ENCODE peak calls at places on chromosomes 16 and 17, in nine cellular contexts. Q is A549, W is ovary, N is heart left ventricle, M is IMR-90, C is adrenal gland, D is prostate gland, R is uterus, B is transverse colon. K is an unnamed sample. For H3K4me1, the result is how much of the 10 kb centered on the place peaks cover.

GRCh38 chr17:34384271-34384670 is 21.2 kb upstream of the CCL1 start:
- DNase-seq in Q (no peak), W (no peak), N (no peak), M (no peak), C (no peak), D (no peak), R (no peak), B (no peak), K (no peak)

GRCh38 chr16:11977206-11978041 is 890 bp downstream of the SNX29 start:
- DNase-seq in Q (peak), W (peak), N (peak), M (peak), C (peak), D (no peak), R (peak), B (peak), K (no peak)

GRCh38 chr17:4948997-4949320 is 629 bp upstream of the PFN1 start:
- DNase-seq in Q (peak), W (peak), N (peak), M (peak), C (peak), D (peak), R (peak), B (peak), K (no peak)

GRCh38 chr16:11342021-11342855 is 3.0 kb upstream of the RMI2 start:
- DNase-seq in Q (no peak), W (no peak), N (no peak), M (no peak), C (no peak), D (no peak), R (no peak), B (no peak), K (no peak)

GRCh38 chr17:76865174-76865573 is 3.0 kb upstream of the MGAT5B start:
- DNase-seq in Q (no peak), W (no peak), N (no peak), M (no peak), C (no peak), D (no peak), R (no peak), B (no peak), K (no peak)

GRCh38 chr17:40561871-40562611 is 3.2 kb downstream of the CCR7 start:
- DNase-seq in Q (peak), W (no peak), N (no peak), M (no peak), C (no peak), D (no peak), R (no peak), B (no peak), K (no peak)

GRCh38 chr17:17994271-17994670 is 21.6 kb downstream of the DRC3 start:
- DNase-seq in Q (peak), W (peak), N (peak), M (no peak), C (no peak), D (no peak), R (no peak), B (no peak), K (no peak)

GRCh38 chr17:67403065-67403464 is 26.0 kb downstream of the PITPNC1 start:
- DNase-seq in Q (no peak), W (no peak), N (no peak), M (no peak), C (no peak), D (no peak), R (no peak), B (no peak), K (no peak)

GRCh38 chr16:30185683-30186421 is 2.5 kb downstream of the CORO1A start:
- DNase-seq in Q (no peak), W (no peak), N (peak), M (no peak), C (peak), D (no peak), R (peak), B (peak), K (no peak)

GRCh38 chr17:77311371-77311981 is 170.7 kb downstream of the SEC14L1 start:
- DNase-seq in Q (no peak), W (peak), N (no peak), M (no peak), C (no peak), D (no peak), R (no peak), B (peak), K (no peak)

GRCh38 chr17:70945386-70945785 is 776.1 kb downstream of the KCNJ2 start:
- DNase-seq in Q (no peak), W (no peak), N (no peak), M (no peak), C (no peak), D (no peak), R (no peak), B (no peak), K (no peak)

GRCh38 chr16:57039148-57039812 is 49.9 kb downstream of the NLRC5 start:
- DNase-seq in Q (no peak), W (no peak), N (no peak), M (peak), C (no peak), D (no peak), R (no peak), B (peak), K (no peak)

GRCh38 chr17:13869301-13869700 is 200.0 kb upstream of the COX10 start:
- DNase-seq in Q (no peak), W (no peak), N (no peak), M (peak), C (no peak), D (no peak), R (no peak), B (no peak), K (no peak)

DNA sequence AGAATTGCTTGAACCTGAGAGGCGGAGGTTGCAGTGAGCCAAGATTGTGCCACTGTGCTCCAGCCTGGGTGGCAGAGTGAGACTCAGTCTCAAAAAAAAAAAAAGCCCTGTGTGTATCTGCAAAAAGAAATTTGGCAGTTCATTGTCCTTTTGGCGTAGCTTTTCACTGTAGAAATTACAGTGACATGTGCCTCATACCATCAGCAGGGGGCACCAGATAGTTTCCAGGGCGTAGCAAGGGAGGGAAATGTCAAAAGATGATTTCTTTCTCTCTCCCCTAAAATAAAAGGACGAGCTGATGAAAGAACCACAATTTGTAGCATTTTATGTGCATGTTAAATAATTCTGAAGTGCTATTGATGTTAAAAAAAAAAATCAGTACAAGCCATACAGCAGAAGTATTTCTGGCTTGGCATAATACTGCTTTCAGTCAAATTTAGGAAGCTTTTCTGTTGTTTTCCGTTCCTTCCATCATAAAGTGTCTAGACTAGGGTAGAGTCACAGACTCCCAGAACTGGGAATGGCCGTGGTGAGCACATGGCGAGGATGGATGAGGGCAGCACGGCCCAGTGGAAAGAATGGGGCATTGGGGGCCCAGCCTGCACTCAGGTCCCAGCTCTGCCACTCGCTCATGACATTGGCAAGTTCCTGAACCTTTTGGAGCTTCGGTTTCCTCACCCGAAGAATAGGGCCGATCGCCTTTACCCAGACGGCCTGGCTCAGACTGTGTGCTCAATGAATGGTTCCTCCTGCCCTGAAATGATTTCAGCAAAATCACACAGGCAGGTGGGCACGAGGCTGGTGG is 59.8 kb upstream of the RPH3AL start:
- DNase-seq in Q (peak), W (no peak), N (peak), M (peak), C (peak), D (peak), R (peak), B (peak), K (no peak)
- H3K4me1 ChIP-seq in Q (under half), W (under half), N (under half), M (under half), C (under half), D (under half), R (under half), B (under half), K (under half)

GRCh38 chr17:75783803-75784472 is 668 bp upstream of the UNK start:
- DNase-seq in Q (no peak), W (peak), N (no peak), M (no peak), C (peak), D (no peak), R (peak), B (peak), K (no peak)

GRCh38 chr17:75785770-75786538 is 1.3 kb downstream of the UNK start:
- DNase-seq in Q (no peak), W (no peak), N (no peak), M (peak), C (peak), D (no peak), R (no peak), B (no peak), K (no peak)

GRCh38 chr17:75783069-75783783 is 1.4 kb upstream of the UNK start:
- DNase-seq in Q (peak), W (no peak), N (no peak), M (peak), C (no peak), D (no peak), R (no peak), B (no peak), K (no peak)

GRCh38 chr17:75785016-75785769 is 587 bp downstream of the UNK start:
- DNase-seq in Q (no peak), W (peak), N (peak), M (peak), C (peak), D (peak), R (peak), B (peak), K (peak)

GRCh38 chr17:75784473-75785015 is at the start of gene UNK:
- DNase-seq in Q (peak), W (peak), N (peak), M (peak), C (peak), D (peak), R (peak), B (peak), K (peak)
- TF ChIP-seq POLR2A in Q (no peak), W (peak), N (no peak), M (peak), C (peak), D (peak), R (peak), B (peak), K (peak)

GRCh38 chr17:81420769-81421462 is 25.7 kb downstream of the BAHCC1 start:
- DNase-seq in Q (no peak), W (peak), N (peak), M (peak), C (peak), D (no peak), R (peak), B (no peak), K (no peak)

GRCh38 chr17:81417879-81418709 is 22.8 kb downstream of the BAHCC1 start:
- DNase-seq in Q (no peak), W (peak), N (no peak), M (no peak), C (no peak), D (no peak), R (peak), B (no peak), K (no peak)

GRCh38 chr17:81418710-81419332 is 23.6 kb downstream of the BAHCC1 start:
- DNase-seq in Q (peak), W (no peak), N (no peak), M (peak), C (no peak), D (no peak), R (no peak), B (no peak), K (no peak)

GRCh38 chr17:81419886-81420768 is 24.9 kb downstream of the BAHCC1 start:
- DNase-seq in Q (peak), W (peak), N (no peak), M (no peak), C (no peak), D (no peak), R (peak), B (no peak), K (no peak)

GRCh38 chr17:81419333-81419885 is 24.2 kb downstream of the BAHCC1 start:
- DNase-seq in Q (peak), W (peak), N (peak), M (peak), C (peak), D (peak), R (peak), B (peak), K (no peak)
- H3K4me1 ChIP-seq in Q (half or more), W (under half), N (half or more), M (half or more), C (half or more), D (under half), R (under half), B (half or more), K (half or more)

DNA sequence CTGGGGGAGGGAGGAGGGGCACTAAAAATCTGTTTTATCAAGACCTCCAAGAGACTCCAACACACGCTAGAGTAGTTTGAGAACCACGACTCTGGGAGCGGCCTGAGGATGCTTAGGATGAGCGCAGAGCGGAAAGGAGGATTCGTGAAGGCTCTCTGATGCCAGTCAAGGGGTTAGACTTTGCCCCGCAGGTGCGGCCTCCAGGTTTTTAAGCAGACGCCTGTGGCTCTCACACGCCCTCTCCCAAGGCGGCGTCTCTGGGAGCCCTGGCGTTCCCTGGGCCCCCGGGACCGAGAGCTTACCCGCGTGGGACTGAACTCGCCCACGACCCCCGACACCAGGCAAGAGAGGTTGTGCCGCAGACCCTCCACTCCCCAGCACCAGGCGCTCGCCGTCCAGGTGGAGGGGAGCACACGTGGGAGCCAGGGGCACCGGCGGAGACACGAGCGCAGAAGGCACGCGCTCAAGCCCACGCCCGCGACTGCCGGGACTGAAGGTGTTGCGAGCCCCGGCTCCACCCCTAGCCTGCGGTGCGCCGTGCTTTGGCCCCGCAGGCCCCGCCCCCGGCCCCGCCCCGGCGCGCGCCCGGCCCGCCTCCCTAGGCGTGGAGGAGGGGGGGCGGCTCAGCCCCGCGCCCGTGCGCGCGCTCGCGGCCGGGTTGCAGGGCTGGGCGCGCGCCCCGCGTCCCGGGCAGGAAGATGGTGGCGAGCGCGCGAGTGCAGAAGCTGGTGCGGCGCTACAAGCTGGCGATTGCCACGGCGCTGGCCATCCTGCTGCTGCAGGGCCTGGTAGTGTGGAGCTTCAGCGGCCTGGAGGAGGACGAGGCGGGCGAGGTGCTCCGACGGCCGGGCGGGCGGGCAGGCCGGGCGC is at the start of gene XYLT2:
- DNase-seq in Q (peak), W (peak), N (peak), M (peak), C (peak), D (peak), R (peak), B (peak), K (no peak)
- TF ChIP-seq POLR2A in Q (peak), W (peak), N (no peak), M (no peak), C (no peak), D (peak), R (peak), B (peak), K (no peak)

DNA sequence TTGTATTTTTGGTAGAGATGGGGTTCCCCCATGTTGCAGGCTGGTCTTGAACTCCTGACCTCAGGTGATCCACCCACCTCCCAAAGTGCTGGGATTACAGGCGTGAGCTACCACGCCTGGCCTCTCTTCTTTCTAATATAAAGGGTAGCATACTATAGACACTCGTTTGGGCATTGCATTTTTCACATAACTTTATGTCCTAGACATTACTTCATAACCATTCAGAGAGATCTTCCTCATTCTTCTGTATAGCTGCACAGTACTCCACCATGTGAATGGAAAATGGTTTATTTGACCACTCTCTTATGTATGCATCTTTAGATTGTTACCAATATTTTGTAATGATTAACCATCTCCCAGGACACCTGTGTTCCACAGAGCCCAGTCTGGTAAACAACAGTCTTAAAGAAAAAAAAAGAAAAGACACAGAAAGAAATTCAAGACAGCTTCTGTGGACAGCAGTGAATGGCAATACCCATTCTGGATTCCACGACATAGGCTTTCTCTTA is 42.1 kb downstream of the TK2 start:
- DNase-seq in Q (no peak), W (peak), N (no peak), M (no peak), C (no peak), D (no peak), R (peak), B (no peak), K (no peak)
- H3K4me1 ChIP-seq in Q (half or more), W (under half), N (under half), M (under half), C (under half), D (under half), R (under half), B (under half), K (half or more)

GRCh38 chr16:16004314-16004749 is 54.9 kb downstream of the ABCC1 start:
- DNase-seq in Q (peak), W (no peak), N (no peak), M (peak), C (no peak), D (no peak), R (no peak), B (no peak), K (no peak)

GRCh38 chr16:15996432-15997109 is 47.2 kb downstream of the ABCC1 start:
- DNase-seq in Q (peak), W (peak), N (no peak), M (peak), C (peak), D (no peak), R (peak), B (no peak), K (no peak)

GRCh38 chr16:16003719-16004313 is 54.4 kb downstream of the ABCC1 start:
- DNase-seq in Q (no peak), W (no peak), N (no peak), M (no peak), C (no peak), D (no peak), R (no peak), B (no peak), K (no peak)

GRCh38 chr16:16001856-16002255 is 52.4 kb downstream of the ABCC1 start:
- DNase-seq in Q (no peak), W (no peak), N (no peak), M (no peak), C (no peak), D (no peak), R (no peak), B (no peak), K (no peak)

DNA sequence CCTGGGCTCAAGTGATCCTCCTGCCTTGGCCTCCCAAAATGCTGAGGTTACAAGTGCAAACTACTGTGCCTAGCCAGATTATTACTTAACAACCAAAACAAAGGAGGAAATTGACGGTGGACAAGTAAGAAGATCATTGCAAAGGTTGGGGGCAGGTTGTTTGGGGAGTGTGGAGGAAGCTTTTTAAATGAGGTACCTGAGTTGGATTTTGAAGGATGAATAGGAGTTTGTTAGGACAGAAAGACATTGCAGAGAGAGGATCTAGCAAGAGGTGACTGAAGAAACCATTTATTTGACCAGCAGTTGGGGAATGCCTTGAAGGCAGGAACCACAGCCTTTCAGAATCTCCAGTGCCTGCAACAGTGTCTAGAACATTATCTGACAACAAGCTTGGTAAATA is 51.3 kb downstream of the ABCC1 start:
- DNase-seq in Q (no peak), W (no peak), N (no peak), M (no peak), C (no peak), D (no peak), R (no peak), B (no peak), K (no peak)
- TF ChIP-seq POLR2A in Q (no peak), W (no peak), N (no peak), M (no peak), C (no peak), D (no peak), R (no peak), B (no peak), K (no peak)

GRCh38 chr16:48562475-48562874 is 47.5 kb downstream of the N4BP1 start:
- DNase-seq in Q (no peak), W (no peak), N (no peak), M (no peak), C (no peak), D (no peak), R (no peak), B (no peak), K (no peak)
- H3K4me1 ChIP-seq in Q (under half), W (under half), N (under half), M (under half), C (under half), D (under half), R (under half), B (under half), K (half or more)

DNA sequence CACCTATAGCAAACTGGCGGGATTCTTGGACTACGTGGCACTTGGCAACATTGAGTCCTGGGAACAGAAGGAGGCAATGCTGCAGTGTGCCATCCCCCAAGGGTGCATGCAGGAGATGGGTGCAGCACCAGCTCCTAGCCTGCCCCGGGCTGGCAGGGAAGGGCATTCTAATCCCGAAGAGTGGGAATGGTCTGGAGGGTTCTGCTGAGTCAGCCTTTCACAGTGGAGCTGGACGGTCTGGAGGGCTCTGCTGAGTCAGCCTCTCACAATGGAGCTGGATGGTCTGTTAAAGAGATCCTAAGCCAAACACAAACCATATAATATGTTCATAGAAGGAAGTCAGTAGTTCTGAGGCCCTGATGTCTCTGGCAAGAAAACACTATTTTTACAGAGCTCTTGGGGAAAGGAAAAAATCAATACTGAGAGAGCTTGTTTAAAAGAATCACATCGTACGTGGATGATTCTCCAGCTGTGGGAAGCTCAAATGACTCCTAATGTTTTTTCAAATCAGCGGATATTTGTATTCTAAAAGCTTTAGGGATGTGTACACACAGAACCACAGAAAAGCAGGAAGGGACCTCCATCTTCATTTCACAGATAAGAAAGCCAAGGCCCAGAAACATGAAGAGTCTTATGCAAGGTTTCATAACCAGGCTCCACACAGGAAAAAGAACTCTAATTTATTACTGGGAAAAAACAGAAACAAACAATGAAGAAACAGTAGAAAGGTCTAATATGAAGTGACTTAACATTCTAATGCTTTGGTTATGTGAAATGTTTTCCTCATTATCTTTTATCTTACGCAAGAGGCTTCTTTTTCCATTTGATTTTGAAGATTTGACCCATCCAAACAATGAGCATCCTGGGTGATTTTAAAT is 176.3 kb downstream of the VPS53 start:
- DNase-seq in Q (no peak), W (no peak), N (no peak), M (peak), C (no peak), D (no peak), R (no peak), B (no peak), K (no peak)
- TF ChIP-seq POLR2A in Q (no peak), W (no peak), N (no peak), M (no peak), C (no peak), D (no peak), R (no peak), B (no peak), K (no peak)

K was measured in esophagus squamous epithelium.